ENCODE peak calls at places on chromosomes 7 and 10, in ten cellular contexts. T is frontal cortex; W is astrocyte; N is stimulated activated CD8-positive, alpha-beta memory T cell treated with anti-CD3 and anti-CD28 coated beads, Interleukin-12 subunit alpha, Interleukin-12 subunit beta, amount 100 ng/mL, for 4 hours; C is posterior vena cava; Z is HTR-8/SVneo; B is OCI-LY7; X is Calu3; K is adrenal gland; F is lung microvascular endothelial cell. Y is an unnamed sample.
A peak's percentile ranks its signal among the peaks of the same experiment; 100 is the strongest.

GRCh38 chr10:80444646-80445319 is 9.3 kb upstream of the TSPAN14 start:
- DNase-seq in T (peak; percentile 79), W (peak; percentile 57), N (no peak), C (peak; percentile 89), Z (peak; percentile 66), B (peak; percentile 79), X (peak; percentile 66), K (peak; percentile 77), F (peak; percentile 84), Y (peak; percentile 52)

GRCh38 chr7:152336754-152337368 is 98.9 kb downstream of the KMT2C start:
- DNase-seq in T (no peak), W (peak; percentile 24), N (no peak), C (no peak), Z (peak; percentile 22), B (peak; percentile 70), X (peak; percentile 53), K (peak; percentile 25), F (peak; percentile 73), Y (no peak)

GRCh38 chr7:48042216-48042615 is 6.9 kb downstream of the C7orf57 start:
- DNase-seq in T (no peak), W (peak; percentile 29), N (no peak), C (no peak), Z (peak; percentile 45), B (no peak), X (no peak), K (no peak), F (peak; percentile 78), Y (no peak)

GRCh38 chr10:34116220-34116623 is 698.9 kb downstream of the PARD3 start:
- DNase-seq in T (no peak), W (no peak), N (no peak), C (no peak), Z (no peak), B (no peak), X (no peak), K (no peak), F (no peak), Y (no peak)

GRCh38 chr7:158676171-158676840 is 28.3 kb downstream of the NCAPG2 start:
- DNase-seq in T (no peak), W (peak; percentile 4), N (no peak), C (no peak), Z (no peak), B (no peak), X (no peak), K (no peak), F (no peak), Y (no peak)

GRCh38 chr10:90179696-90180407 is 478.5 kb downstream of the KIF20B start:
- DNase-seq in T (no peak), W (peak; percentile 96), N (no peak), C (no peak), Z (no peak), B (no peak), X (peak; percentile 0), K (no peak), F (peak; percentile 14), Y (no peak)

GRCh38 chr10:12609435-12609834 is 260.1 kb downstream of the CAMK1D start:
- DNase-seq in T (no peak), W (no peak), N (no peak), C (no peak), Z (no peak), B (no peak), X (no peak), K (no peak), F (no peak), Y (no peak)

GRCh38 chr7:158029431-158029938 is 558.1 kb downstream of the PTPRN2 start:
- DNase-seq in T (no peak), W (no peak), N (no peak), C (no peak), Z (no peak), B (no peak), X (no peak), K (no peak), F (no peak), Y (no peak)

GRCh38 chr7:118325450-118325808 is 100.9 kb downstream of the ANKRD7 start:
- DNase-seq in T (no peak), W (no peak), N (no peak), C (no peak), Z (no peak), B (no peak), X (no peak), K (no peak), F (no peak), Y (no peak)

GRCh38 chr10:13871698-13872280 is 285.0 kb downstream of the PRPF18 start:
- DNase-seq in T (no peak), W (no peak), N (no peak), C (no peak), Z (no peak), B (no peak), X (no peak), K (no peak), F (no peak), Y (no peak)

GRCh38 chr10:119496282-119496681 is 46.2 kb downstream of the RGS10 start:
- DNase-seq in T (no peak), W (no peak), N (no peak), C (no peak), Z (no peak), B (no peak), X (no peak), K (no peak), F (no peak), Y (no peak)

GRCh38 chr10:56623064-56623463 is 262.0 kb upstream of the ZWINT start:
- DNase-seq in T (no peak), W (no peak), N (no peak), C (no peak), Z (no peak), B (no peak), X (no peak), K (no peak), F (no peak), Y (no peak)

GRCh38 chr10:74755273-74755672 is 71.1 kb upstream of the KAT6B start:
- DNase-seq in T (no peak), W (no peak), N (no peak), C (no peak), Z (no peak), B (no peak), X (no peak), K (no peak), F (no peak), Y (no peak)

GRCh38 chr10:123165445-123166072 is 11.4 kb downstream of the BUB3 start:
- DNase-seq in T (no peak), W (no peak), N (no peak), C (no peak), Z (no peak), B (no peak), X (no peak), K (no peak), F (no peak), Y (no peak)

GRCh38 chr7:1887251-1887650 is 217.2 kb downstream of the ELFN1 start:
- DNase-seq in T (no peak), W (no peak), N (no peak), C (no peak), Z (no peak), B (no peak), X (no peak), K (no peak), F (no peak), Y (no peak)

GRCh38 chr7:1948887-1949680 is 279.0 kb downstream of the ELFN1 start:
- DNase-seq in T (no peak), W (no peak), N (no peak), C (peak; percentile 75), Z (no peak), B (no peak), X (no peak), K (no peak), F (no peak), Y (no peak)

GRCh38 chr7:55570218-55570873 is 2.0 kb downstream of the VOPP1 start:
- DNase-seq in T (no peak), W (no peak), N (no peak), C (no peak), Z (no peak), B (peak; percentile 32), X (no peak), K (no peak), F (no peak), Y (no peak)

GRCh38 chr7:44461387-44461786 is 29.1 kb downstream of the NUDCD3 start:
- DNase-seq in T (no peak), W (peak; percentile 38), N (no peak), C (no peak), Z (peak; percentile 23), B (peak; percentile 49), X (no peak), K (no peak), F (peak; percentile 90), Y (no peak)

GRCh38 chr7:1618475-1618874 is 48.6 kb upstream of the PSMG3 start:
- DNase-seq in T (no peak), W (no peak), N (no peak), C (no peak), Z (no peak), B (no peak), X (no peak), K (no peak), F (no peak), Y (no peak)

GRCh38 chr10:35909291-35909690 is 267.2 kb upstream of the FZD8 start:
- DNase-seq in T (no peak), W (no peak), N (no peak), C (no peak), Z (no peak), B (no peak), X (no peak), K (no peak), F (no peak), Y (no peak)

GRCh38 chr10:33950216-33950615 is 615.7 kb upstream of the NRP1 start:
- DNase-seq in T (no peak), W (no peak), N (no peak), C (no peak), Z (no peak), B (no peak), X (no peak), K (no peak), F (peak; percentile 14), Y (no peak)

GRCh38 chr7:45919947-45920542 is 1.0 kb downstream of the IGFBP3 start:
- DNase-seq in T (no peak), W (peak; percentile 6), N (no peak), C (no peak), Z (no peak), B (no peak), X (no peak), K (no peak), F (no peak), Y (no peak)

GRCh38 chr10:788796-789748 is 99.6 kb upstream of the DIP2C start:
- DNase-seq in T (peak; percentile 94), W (peak; percentile 63), N (no peak), C (peak; percentile 93), Z (peak; percentile 63), B (no peak), X (no peak), K (peak; percentile 81), F (peak; percentile 80), Y (no peak)

GRCh38 chr7:16051561-16052280 is 365.2 kb upstream of the MEOX2 start:
- DNase-seq in T (no peak), W (peak; percentile 57), N (no peak), C (no peak), Z (no peak), B (no peak), X (no peak), K (no peak), F (no peak), Y (no peak)

GRCh38 chr10:114708717-114709352 is 50.8 kb upstream of the ABLIM1 start:
- DNase-seq in T (no peak), W (peak; percentile 94), N (no peak), C (no peak), Z (no peak), B (no peak), X (no peak), K (no peak), F (peak; percentile 58), Y (no peak)

GRCh38 chr7:146654048-146654447 is 537.4 kb downstream of the CNTNAP2 start:
- DNase-seq in T (no peak), W (no peak), N (no peak), C (no peak), Z (no peak), B (no peak), X (no peak), K (no peak), F (no peak), Y (no peak)

GRCh38 chr7:101896312-101896711 is 78.9 kb downstream of the CUX1 start:
- DNase-seq in T (no peak), W (no peak), N (no peak), C (peak; percentile 46), Z (no peak), B (no peak), X (no peak), K (no peak), F (no peak), Y (no peak)

GRCh38 chr10:120783901-120784300 is 67.3 kb upstream of the WDR11 start:
- DNase-seq in T (no peak), W (no peak), N (no peak), C (no peak), Z (no peak), B (no peak), X (no peak), K (no peak), F (no peak), Y (no peak)